ENCODE peak calls at places on chromosome 5, in six cellular contexts. J is H9, O is mesothelial cell of epicardium, M is ascending aorta, N is NB4, H is GM13976. G is an unnamed sample.

GRCh38 chr5:181243521-181244307 is at the start of gene RACK1:
- DNase-seq in H (peak), J (peak), N (peak), M (peak), O (peak), G (peak)

GRCh38 chr5:17306726-17307091 is 89.3 kb downstream of the BASP1 start:
- DNase-seq in O (no peak), M (no peak), H (no peak), J (no peak), N (no peak), G (no peak)

GRCh38 chr5:163659568-163659902 is 154.1 kb downstream of the MAT2B start:
- DNase-seq in H (no peak), O (no peak), M (no peak), N (no peak), J (no peak), G (no peak)

GRCh38 chr5:81904861-81905260 is 67.0 kb upstream of the ATG10 start:
- DNase-seq in O (no peak), H (no peak), M (no peak), J (no peak), N (no peak), G (no peak)

GRCh38 chr5:171129308-171129707 is 179.7 kb upstream of the TLX3 start:
- DNase-seq in N (no peak), J (no peak), H (no peak), M (no peak), O (no peak), G (no peak)

GRCh38 chr5:176162206-176162605 is 76.0 kb upstream of the SIMC1 start:
- DNase-seq in H (no peak), J (no peak), O (no peak), M (no peak), N (no peak), G (no peak)

GRCh38 chr5:124074500-124074899 is 562.5 kb downstream of the CSNK1G3 start:
- DNase-seq in M (no peak), J (no peak), O (no peak), H (no peak), N (no peak), G (no peak)

GRCh38 chr5:80835128-80835527 is 125.0 kb upstream of the RASGRF2 start:
- DNase-seq in H (no peak), M (no peak), N (no peak), J (no peak), O (no peak), G (no peak)

GRCh38 chr5:76303917-76304316 is 99.2 kb upstream of the IQGAP2 start:
- DNase-seq in H (peak), N (no peak), M (no peak), J (no peak), O (no peak), G (peak)

GRCh38 chr5:1165864-1166263 is 35.5 kb upstream of the SLC6A19 start:
- DNase-seq in O (no peak), N (no peak), H (no peak), M (no peak), J (no peak), G (no peak)

GRCh38 chr5:96297867-96298266 is 135.2 kb downstream of the PCSK1 start:
- DNase-seq in H (no peak), O (no peak), M (no peak), J (no peak), N (peak), G (no peak)

GRCh38 chr5:181151146-181151545 is 3.8 kb downstream of the OR2V2 start:
- DNase-seq in N (peak), J (peak), H (no peak), M (no peak), O (no peak), G (no peak)

GRCh38 chr5:15260347-15261278 is 239.4 kb upstream of the FBXL7 start:
- DNase-seq in H (no peak), J (no peak), N (no peak), M (no peak), O (no peak), G (no peak)

GRCh38 chr5:51632794-51633193 is 249.5 kb downstream of the ISL1 start:
- DNase-seq in J (no peak), M (no peak), O (no peak), H (no peak), N (no peak), G (no peak)

GRCh38 chr5:156481741-156482140 is 154.8 kb downstream of the SGCD start:
- DNase-seq in O (no peak), M (no peak), H (no peak), N (no peak), J (no peak), G (no peak)

GRCh38 chr5:127029513-127030258 is 672 bp downstream of the MARCHF3 start:
- DNase-seq in J (peak), M (peak), H (peak), O (peak), N (peak), G (peak)

GRCh38 chr5:96530901-96531300 is 97.9 kb upstream of the PCSK1 start:
- DNase-seq in J (no peak), N (no peak), O (no peak), M (no peak), H (no peak), G (no peak)

GRCh38 chr5:98513378-98513777 is 260.1 kb upstream of the RGMB start:
- DNase-seq in H (no peak), J (peak), O (no peak), N (no peak), M (no peak), G (no peak)

GRCh38 chr5:114909424-114909823 is 260.3 kb downstream of the TRIM36 start:
- DNase-seq in N (no peak), H (no peak), J (no peak), M (no peak), O (no peak), G (no peak)

GRCh38 chr5:61735999-61736398 is 403.9 kb downstream of the ZSWIM6 start:
- DNase-seq in O (no peak), N (no peak), J (no peak), M (no peak), H (no peak), G (no peak)

GRCh38 chr5:1744393-1745189 is 55.0 kb downstream of the MRPL36 start:
- DNase-seq in J (peak), M (peak), H (no peak), O (peak), N (no peak), G (no peak)

GRCh38 chr5:131528682-131529081 is 106.3 kb downstream of the RAPGEF6 start:
- DNase-seq in M (no peak), N (peak), H (peak), O (no peak), J (no peak), G (no peak)

GRCh38 chr5:179313849-179314521 is 31.3 kb downstream of the ADAMTS2 start:
- DNase-seq in M (peak), O (peak), J (no peak), H (no peak), N (no peak), G (no peak)

GRCh38 chr5:143922718-143923117 is 110.8 kb downstream of the HMHB1 start:
- DNase-seq in J (no peak), N (no peak), H (no peak), O (no peak), M (no peak), G (no peak)

GRCh38 chr5:44932922-44933585 is 124.3 kb downstream of the MRPS30 start:
- DNase-seq in M (no peak), N (no peak), O (no peak), J (no peak), H (peak), G (no peak)

GRCh38 chr5:140145818-140146522 is 20.2 kb downstream of the IGIP start:
- DNase-seq in H (peak), N (peak), O (peak), J (peak), M (peak), G (peak)

GRCh38 chr5:132310141-132310834 is 16.1 kb downstream of the SLC22A4 start:
- DNase-seq in J (no peak), M (no peak), O (no peak), H (no peak), N (no peak), G (no peak)

GRCh38 chr5:110105692-110106091 is 416.0 kb downstream of the MAN2A1 start:
- DNase-seq in N (no peak), H (no peak), M (peak), J (no peak), O (no peak), G (no peak)

GRCh38 chr5:84453405-84453804 is 68.7 kb upstream of the EDIL3 start:
- DNase-seq in H (no peak), O (no peak), M (no peak), J (no peak), N (no peak), G (no peak)

GRCh38 chr5:84445049-84445685 is 60.5 kb upstream of the EDIL3 start:
- DNase-seq in N (no peak), M (no peak), O (no peak), H (no peak), J (no peak), G (no peak)

GRCh38 chr5:84450617-84451414 is 66.1 kb upstream of the EDIL3 start:
- DNase-seq in J (no peak), N (no peak), O (no peak), M (no peak), H (no peak), G (no peak)
- TF ChIP-seq CTCF in J (peak), N (no peak), O (no peak), M (no peak), H (no peak), G (peak)

DNA sequence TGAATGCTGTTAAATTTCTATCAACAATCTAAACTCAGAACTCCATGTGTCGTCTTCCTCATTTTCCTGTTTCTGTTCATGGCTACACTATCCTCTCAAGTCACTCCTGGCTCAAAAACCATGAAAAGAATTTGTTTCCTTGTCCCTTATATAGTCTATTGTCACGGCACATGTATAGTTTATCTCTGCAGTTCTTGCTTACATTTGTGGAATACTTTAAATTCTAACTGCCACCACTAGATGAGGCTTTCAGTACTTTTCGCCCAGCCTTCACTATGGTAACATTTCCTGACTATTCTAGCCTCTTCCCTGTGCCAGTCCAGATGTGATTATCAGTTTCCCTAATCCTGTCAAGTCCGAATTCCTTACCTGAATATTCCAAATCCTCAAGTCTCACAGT is 34.6 kb downstream of the PKD2L2 start:
- DNase-seq in N (no peak), O (no peak), H (no peak), M (no peak), J (no peak), G (no peak)
- TF ChIP-seq CTCF in N (no peak), O (no peak), H (no peak), M (no peak), J (no peak), G (no peak)

GRCh38 chr5:78056901-78057514 is 237.5 kb downstream of the AP3B1 start:
- DNase-seq in O (no peak), M (no peak), N (no peak), H (no peak), J (no peak), G (no peak)

GRCh38 chr5:78063495-78063894 is 231.0 kb downstream of the AP3B1 start:
- DNase-seq in O (no peak), N (no peak), H (no peak), J (no peak), M (no peak), G (no peak)

GRCh38 chr5:78056053-78056452 is 238.4 kb downstream of the AP3B1 start:
- DNase-seq in H (no peak), J (no peak), M (no peak), N (no peak), O (no peak), G (no peak)

GRCh38 chr5:78062645-78063044 is 231.9 kb downstream of the AP3B1 start:
- DNase-seq in J (no peak), H (no peak), O (no peak), M (no peak), N (no peak), G (no peak)

DNA sequence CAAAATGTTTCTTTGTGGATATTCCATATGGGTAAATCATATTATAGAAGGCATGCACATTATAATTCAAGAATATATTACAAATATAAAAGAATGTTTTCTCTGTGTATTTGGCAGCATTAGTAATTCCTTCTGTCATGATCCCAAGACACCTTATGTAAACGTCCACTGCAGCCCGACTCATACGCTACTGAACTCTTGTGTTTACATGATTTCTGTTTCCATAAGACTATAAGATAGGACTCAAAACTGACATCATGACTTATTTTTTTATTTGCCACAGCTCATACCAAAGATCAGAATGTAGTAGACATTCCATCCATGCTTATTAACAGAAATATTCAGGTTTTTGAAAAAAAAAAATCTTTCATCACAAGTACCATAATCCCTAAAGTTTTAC is 234.1 kb downstream of the AP3B1 start:
- DNase-seq in N (no peak), O (no peak), M (no peak), H (no peak), J (no peak), G (no peak)
- TF ChIP-seq CTCF in N (no peak), O (no peak), M (no peak), H (no peak), J (no peak), G (no peak)

DNA sequence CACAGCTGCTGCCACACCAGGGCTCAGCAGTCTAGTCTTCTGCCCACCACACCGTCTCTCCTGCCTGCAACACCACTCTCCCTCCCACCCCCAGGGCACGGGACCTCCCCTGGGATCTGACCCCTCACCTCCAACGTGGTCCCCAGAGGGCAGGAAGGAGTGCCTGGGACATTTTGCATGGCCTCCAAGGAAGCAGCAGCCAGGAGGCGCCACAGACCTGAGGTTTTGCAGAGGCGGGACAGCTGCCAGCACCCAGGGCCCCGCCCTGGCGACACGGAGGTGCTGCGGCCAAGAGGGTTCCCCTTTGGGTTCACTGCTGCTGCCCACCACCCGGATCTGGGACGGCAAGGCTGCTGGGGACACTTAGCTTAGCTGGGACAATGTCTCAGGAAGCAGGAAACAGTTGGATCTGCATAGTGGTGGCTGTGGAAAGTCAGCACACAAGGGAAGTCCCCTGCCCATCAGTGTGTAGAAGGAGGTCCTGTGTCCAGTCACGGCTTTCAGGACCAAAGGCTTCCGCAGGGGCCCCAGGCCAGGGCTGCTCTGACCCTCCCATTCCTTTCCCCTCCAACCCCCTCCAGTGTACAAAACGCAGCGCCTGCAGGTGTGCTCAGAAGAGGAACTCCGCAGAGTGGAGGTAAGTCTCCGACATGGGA is 13.8 kb downstream of the PROP1 start:
- DNase-seq in O (no peak), N (peak), H (peak), J (peak), M (no peak), G (peak)
- TF ChIP-seq CTCF in O (no peak), N (no peak), H (no peak), J (peak), M (no peak), G (peak)

GRCh38 chr5:78548216-78548615 is 100.4 kb downstream of the LHFPL2 start:
- DNase-seq in N (peak), O (no peak), H (no peak), M (no peak), J (no peak), G (no peak)
- TF ChIP-seq CTCF in N (no peak), O (no peak), H (no peak), M (no peak), J (no peak), G (no peak)

G was measured in activated CD8-positive, alpha-beta T cell treated with anti-CD3 and anti-CD28 coated beads for 36 hours.